ENCODE peak calls at places on chromosomes 13 and 19, in five cellular contexts. S is pancreas, N is PC-3, J is HT1080, L is lung microvascular endothelial cell. O is an unnamed sample.

GRCh38 chr13:36883829-36884228 is 36.2 kb downstream of the SMAD9 start:
- DNase-seq in S (no peak), N (no peak), J (no peak), L (no peak), O (no peak)

GRCh38 chr19:34493038-34493648 is 11.6 kb downstream of the WTIP start:
- DNase-seq in S (no peak), N (no peak), J (no peak), L (no peak), O (no peak)

GRCh38 chr19:19615086-19615485 is 3.4 kb downstream of the PBX4 start:
- DNase-seq in S (no peak), N (peak), J (peak), L (no peak), O (peak)

GRCh38 chr19:30336290-30336689 is 35.9 kb upstream of the ZNF536 start:
- DNase-seq in S (no peak), N (no peak), J (no peak), L (no peak), O (no peak)

GRCh38 chr13:55199132-55199531 is 1941.6 kb upstream of the PRR20A start:
- DNase-seq in S (no peak), N (peak), J (peak), L (no peak), O (peak)

GRCh38 chr13:112636401-112636975 is 48.5 kb upstream of the TUBGCP3 start:
- DNase-seq in S (no peak), N (no peak), J (no peak), L (no peak), O (no peak)

GRCh38 chr13:97781891-97782305 is 171.6 kb upstream of the IPO5 start:
- DNase-seq in S (no peak), N (no peak), J (no peak), L (no peak), O (no peak)

GRCh38 chr19:8510589-8511115 is 3.3 kb downstream of the ZNF414 start:
- DNase-seq in S (no peak), N (no peak), J (no peak), L (no peak), O (no peak)

GRCh38 chr13:79405501-79405830 is 589 bp downstream of the RBM26 start:
- DNase-seq in S (no peak), N (no peak), J (no peak), L (peak), O (peak)

GRCh38 chr13:66659291-66660012 is 570.7 kb downstream of the PCDH9 start:
- DNase-seq in S (no peak), N (no peak), J (peak), L (no peak), O (peak)

GRCh38 chr19:3976495-3977241 is 5.8 kb upstream of the DAPK3 start:
- DNase-seq in S (no peak), N (no peak), J (no peak), L (peak), O (peak)

GRCh38 chr19:1668339-1669123 is 16.1 kb upstream of the TCF3 start:
- DNase-seq in S (no peak), N (no peak), J (no peak), L (no peak), O (peak)

GRCh38 chr19:2121416-2122051 is 24.8 kb downstream of the IZUMO4 start:
- DNase-seq in S (no peak), N (no peak), J (no peak), L (no peak), O (no peak)

GRCh38 chr19:18099623-18099995 is 2.0 kb downstream of the MAST3 start:
- DNase-seq in S (no peak), N (no peak), J (no peak), L (no peak), O (no peak)

GRCh38 chr19:29708553-29709439 is 6.3 kb downstream of the C19orf12 start:
- DNase-seq in S (no peak), N (no peak), J (no peak), L (no peak), O (no peak)

GRCh38 chr13:111384441-111385181 is 64.2 kb downstream of the TEX29 start:
- DNase-seq in S (no peak), N (no peak), J (no peak), L (no peak), O (no peak)

GRCh38 chr19:48613852-48614435 is 932 bp downstream of the FAM83E start:
- DNase-seq in S (no peak), N (no peak), J (no peak), L (no peak), O (no peak)

GRCh38 chr19:49923055-49924003 is 5.7 kb upstream of the ATF5 start:
- DNase-seq in S (no peak), N (no peak), J (no peak), L (no peak), O (no peak)

GRCh38 chr19:6848986-6849385 is 38.4 kb upstream of the ADGRE1 start:
- DNase-seq in S (no peak), N (no peak), J (no peak), L (no peak), O (no peak)

GRCh38 chr19:10390652-10391286 is 10.4 kb upstream of the TYK2 start:
- DNase-seq in S (peak), N (peak), J (peak), L (peak), O (peak)

GRCh38 chr19:17687857-17688784 is at the start of gene UNC13A:
- DNase-seq in S (peak), N (no peak), J (no peak), L (peak), O (peak)

GRCh38 chr19:13243971-13244370 is 93.8 kb downstream of the IER2 start:
- DNase-seq in S (no peak), N (no peak), J (no peak), L (peak), O (no peak)

GRCh38 chr19:50481351-50482149 is 4.9 kb upstream of the GARIN5A start:
- DNase-seq in S (no peak), N (no peak), J (no peak), L (no peak), O (no peak)

GRCh38 chr19:5147971-5148793 is 179.3 kb downstream of the KDM4B start:
- DNase-seq in S (no peak), N (no peak), J (no peak), L (no peak), O (no peak)

GRCh38 chr19:29277107-29277506 is 64.2 kb upstream of the UQCRFS1 start:
- DNase-seq in S (no peak), N (no peak), J (peak), L (no peak), O (no peak)

GRCh38 chr19:48351341-48351752 is 12.4 kb downstream of the TMEM143 start:
- DNase-seq in S (no peak), N (peak), J (peak), L (peak), O (peak)

GRCh38 chr13:43185206-43185605 is 161.8 kb downstream of the DNAJC15 start:
- DNase-seq in S (no peak), N (no peak), J (no peak), L (no peak), O (no peak)

GRCh38 chr19:1446713-1447564 is 3.0 kb upstream of the APC2 start:
- DNase-seq in S (no peak), N (no peak), J (no peak), L (no peak), O (no peak)

GRCh38 chr13:66405908-66406802 is 824.0 kb downstream of the PCDH9 start:
- DNase-seq in S (no peak), N (peak), J (peak), L (no peak), O (no peak)

GRCh38 chr19:39401549-39402416 is 4.9 kb upstream of the ZFP36 start:
- DNase-seq in S (peak), N (peak), J (peak), L (no peak), O (peak)

GRCh38 chr13:36847541-36848045 is 28.6 kb downstream of the RFXAP start:
- DNase-seq in S (no peak), N (no peak), J (no peak), L (no peak), O (no peak)

GRCh38 chr13:48497669-48498068 is 35.2 kb downstream of the RCBTB2 start:
- DNase-seq in S (no peak), N (no peak), J (no peak), L (no peak), O (no peak)

GRCh38 chr13:90105881-90106496 is 1241.5 kb upstream of the MIR17HG start:
- DNase-seq in S (no peak), N (peak), J (peak), L (no peak), O (no peak)

GRCh38 chr13:99307247-99307646 is at the start of gene GPR183:
- DNase-seq in S (no peak), N (no peak), J (peak), L (peak), O (no peak)

GRCh38 chr19:31118926-31119325 is 230.3 kb downstream of the TSHZ3 start:
- DNase-seq in S (no peak), N (no peak), J (no peak), L (no peak), O (no peak)

GRCh38 chr19:5150902-5151741 is 182.2 kb downstream of the KDM4B start:
- DNase-seq in S (no peak), N (no peak), J (no peak), L (no peak), O (no peak)

GRCh38 chr13:68168448-68168847 is 938.3 kb upstream of the PCDH9 start:
- DNase-seq in S (no peak), N (peak), J (no peak), L (no peak), O (no peak)

GRCh38 chr19:6710273-6711077 is 10.0 kb downstream of the C3 start:
- DNase-seq in S (no peak), N (peak), J (no peak), L (peak), O (no peak)

O was measured in RKO.